ENCODE peak calls at places on chromosomes 5 and 9, in five cellular contexts. Q is GM23338, H is GM13976, P is GM10248, B is HFFc6. D is an unnamed sample.

GRCh38 chr5:95644351-95645042 is 2.1 kb upstream of the RFESD start:
- DNase-seq in H (peak; percentile 44), Q (peak; percentile 87), B (peak; percentile 43), P (peak; percentile 46), D (no peak)

GRCh38 chr5:179699640-179700298 is 1.0 kb downstream of the CANX start:
- DNase-seq in H (peak; percentile 51), P (peak; percentile 43), Q (peak; percentile 17), B (peak; percentile 32), D (no peak)

GRCh38 chr9:107175039-107175438 is 108.0 kb upstream of the RAD23B start:
- DNase-seq in P (no peak), H (no peak), Q (no peak), B (no peak), D (no peak)

GRCh38 chr9:124840300-124840833 is 12.9 kb upstream of the WDR38 start:
- DNase-seq in P (no peak), B (no peak), H (no peak), Q (peak; percentile 72), D (no peak)

GRCh38 chr5:174723979-174724483 is 351 bp upstream of the MSX2 start:
- DNase-seq in P (no peak), H (no peak), B (no peak), Q (peak; percentile 40), D (no peak)

GRCh38 chr9:126164796-126165525 is 161.7 kb upstream of the MVB12B start:
- DNase-seq in H (peak; percentile 4), B (no peak), P (no peak), Q (no peak), D (no peak)

GRCh38 chr9:116953271-116953670 is 266.2 kb downstream of the TRIM32 start:
- DNase-seq in Q (no peak), H (no peak), P (no peak), B (no peak), D (no peak)

GRCh38 chr9:133679466-133680051 is 43.4 kb downstream of the DBH start:
- DNase-seq in B (no peak), P (no peak), H (no peak), Q (no peak), D (no peak)

GRCh38 chr5:171646338-171647042 is 139.1 kb upstream of the SMIM23 start:
- DNase-seq in H (no peak), B (no peak), P (no peak), Q (no peak), D (no peak)

GRCh38 chr9:102405218-102405867 is 589.8 kb upstream of the CYLC2 start:
- DNase-seq in P (no peak), B (no peak), H (no peak), Q (no peak), D (no peak)

GRCh38 chr5:62572918-62573514 is 5.6 kb upstream of the LRRC70 start:
- DNase-seq in Q (no peak), B (no peak), H (no peak), P (no peak), D (no peak)

GRCh38 chr5:154276932-154277331 is 86.4 kb downstream of the GALNT10 start:
- DNase-seq in P (no peak), B (peak; percentile 85), H (no peak), Q (no peak), D (peak; percentile 94)

GRCh38 chr5:10607666-10608442 is 44.0 kb downstream of the ANKRD33B start:
- DNase-seq in H (peak; percentile 52), P (no peak), Q (peak; percentile 50), B (no peak), D (peak; percentile 51)

GRCh38 chr5:142871056-142871879 is 101.1 kb downstream of the ARHGAP26 start:
- DNase-seq in H (no peak), P (no peak), Q (no peak), B (no peak), D (no peak)

GRCh38 chr5:38598994-38599611 is 42.7 kb upstream of the LIFR start:
- DNase-seq in Q (no peak), B (peak; percentile 70), P (no peak), H (no peak), D (no peak)

GRCh38 chr9:135783540-135784245 is 81.7 kb downstream of the KCNT1 start:
- DNase-seq in Q (no peak), B (no peak), P (no peak), H (no peak), D (no peak)

GRCh38 chr9:126703330-126704156 is 89.8 kb downstream of the LMX1B start:
- DNase-seq in H (peak; percentile 22), Q (no peak), P (no peak), B (no peak), D (no peak)

GRCh38 chr9:96612105-96612965 is 7.3 kb downstream of the CDC14B start:
- DNase-seq in Q (peak; percentile 30), B (peak; percentile 93), H (no peak), P (no peak), D (peak; percentile 62)

DNA sequence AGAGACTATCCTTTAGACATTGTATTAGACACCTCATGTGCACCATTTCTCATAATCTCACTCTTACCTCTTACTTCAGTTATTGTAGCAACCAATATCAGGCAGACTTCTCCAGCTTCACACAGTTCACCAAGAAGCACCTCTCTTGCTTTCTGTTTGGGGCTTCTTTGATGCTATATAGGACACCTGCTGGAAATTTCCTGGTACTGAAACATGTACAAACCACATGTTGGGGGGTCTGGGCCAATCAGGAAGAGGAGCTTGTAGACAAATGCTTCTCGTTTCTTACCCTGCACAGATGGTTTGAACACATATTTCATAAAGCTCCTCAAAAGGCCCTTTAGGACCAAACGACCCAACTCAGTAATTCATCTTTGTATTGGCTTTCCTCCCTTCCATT is 212.1 kb downstream of the IZUMO3 start:
- DNase-seq in B (no peak), P (no peak), H (no peak), Q (peak; percentile 16), D (no peak)
- TF ChIP-seq CTCF in B (no peak), P (no peak), H (no peak), Q (peak; percentile 27), D (no peak)

GRCh38 chr5:58459276-58459859 is 518 bp downstream of the PLK2 start:
- DNase-seq in P (no peak), B (peak; percentile 30), Q (peak; percentile 68), H (no peak), D (no peak)

GRCh38 chr5:58460727-58461286 is 921 bp upstream of the PLK2 start:
- DNase-seq in B (peak; percentile 76), P (peak; percentile 81), Q (peak; percentile 93), H (peak; percentile 82), D (peak; percentile 61)

GRCh38 chr5:58459860-58460726 is at the start of gene PLK2:
- DNase-seq in B (peak; percentile 90), H (peak; percentile 85), Q (peak; percentile 76), P (peak; percentile 85), D (peak; percentile 91)

GRCh38 chr5:58462154-58462553 is 2.3 kb upstream of the PLK2 start:
- DNase-seq in B (no peak), Q (peak; percentile 28), H (no peak), P (no peak), D (no peak)

GRCh38 chr5:58462623-58463230 is 2.8 kb upstream of the PLK2 start:
- DNase-seq in Q (peak; percentile 60), P (peak; percentile 27), H (peak; percentile 38), B (peak; percentile 61), D (peak; percentile 22)
- TF ChIP-seq CTCF in Q (peak; percentile 76), P (peak; percentile 48), H (peak; percentile 51), B (peak; percentile 86), D (peak; percentile 44)

GRCh38 chr5:35436441-35437057 is 181.1 kb upstream of the SPEF2 start:
- DNase-seq in H (peak; percentile 11), B (peak; percentile 49), P (peak; percentile 13), Q (peak; percentile 52), D (peak; percentile 2)
- TF ChIP-seq CTCF in H (peak; percentile 38), B (peak; percentile 79), P (peak; percentile 32), Q (peak; percentile 72), D (peak; percentile 46)

DNA sequence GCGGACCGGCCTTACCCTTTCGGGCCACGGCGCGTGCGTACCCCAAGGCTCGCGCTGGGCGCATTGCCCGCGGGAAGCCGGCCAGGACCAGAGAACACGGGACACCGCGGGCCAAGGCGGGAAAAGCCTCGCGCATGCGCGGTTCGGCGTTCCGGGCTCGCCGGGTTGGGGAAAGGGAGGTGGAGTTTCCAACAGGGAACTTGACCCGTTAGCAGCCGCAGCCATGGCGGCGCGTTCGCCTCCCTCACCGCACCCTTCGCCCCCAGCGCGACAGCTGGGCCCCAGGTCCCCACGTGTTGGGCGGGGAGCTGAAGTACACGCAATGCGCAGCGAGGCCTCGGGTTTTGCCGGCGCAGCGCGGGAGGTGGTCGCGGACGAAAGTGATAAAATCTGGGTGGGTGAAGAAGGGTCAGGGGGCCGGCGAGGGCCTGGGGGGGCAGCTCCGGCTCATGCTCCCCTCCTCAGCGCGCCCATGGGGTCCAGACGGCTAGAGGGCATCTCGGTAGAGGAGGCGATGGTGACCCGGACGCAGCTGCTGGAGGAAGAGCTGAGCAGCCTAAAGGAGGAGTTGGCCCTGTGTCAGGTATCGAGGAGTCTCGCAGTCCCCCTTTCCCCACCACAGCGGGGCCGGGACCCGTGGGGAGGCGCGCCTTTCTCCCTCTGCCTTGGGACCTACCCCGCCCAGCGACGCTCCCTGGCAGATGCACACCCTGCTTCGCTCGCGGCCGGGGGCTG is at the start of gene CNTLN:
- DNase-seq in P (peak; percentile 80), B (peak; percentile 85), Q (peak; percentile 94), H (peak; percentile 52), D (peak; percentile 77)
- TF ChIP-seq CTCF in P (no peak), B (no peak), Q (no peak), H (no peak), D (no peak)

GRCh38 chr9:215631-216155 is 1.0 kb downstream of the DOCK8 start:
- DNase-seq in P (no peak), Q (no peak), H (no peak), B (no peak), D (no peak)

GRCh38 chr9:211557-211956 is 3.1 kb upstream of the DOCK8 start:
- DNase-seq in Q (no peak), H (no peak), B (no peak), P (no peak), D (no peak)

GRCh38 chr9:211036-211435 is 3.6 kb upstream of the DOCK8 start:
- DNase-seq in H (no peak), Q (no peak), P (no peak), B (no peak), D (no peak)

GRCh38 chr9:212265-212664 is 2.4 kb upstream of the DOCK8 start:
- DNase-seq in Q (no peak), P (no peak), H (no peak), B (no peak), D (no peak)

GRCh38 chr9:214488-215448 is at the start of gene DOCK8:
- DNase-seq in H (peak; percentile 86), P (peak; percentile 82), Q (peak; percentile 87), B (no peak), D (peak; percentile 1)
- TF ChIP-seq CTCF in H (peak; percentile 80), P (peak; percentile 72), Q (no peak), B (no peak), D (no peak)

DNA sequence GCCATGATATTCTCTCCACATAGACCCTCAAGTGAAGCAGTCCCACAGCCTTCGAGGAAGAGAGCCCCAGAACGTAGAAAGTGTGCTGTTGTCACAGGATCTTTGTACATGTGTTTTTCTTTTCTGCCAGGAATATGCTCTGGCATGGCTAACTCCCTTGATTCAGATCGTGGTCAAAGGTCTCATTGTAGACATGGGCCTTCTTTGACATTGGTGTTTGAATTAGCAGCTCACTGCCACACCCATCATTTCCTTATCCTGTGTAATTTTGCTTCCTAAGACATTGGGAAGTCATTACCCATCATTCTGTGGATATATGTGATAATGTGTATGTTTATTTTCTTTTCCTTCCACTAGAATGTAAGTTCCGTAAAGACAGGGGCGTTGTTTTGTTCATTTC is 25.5 kb downstream of the MTRR start:
- DNase-seq in P (no peak), Q (no peak), H (no peak), B (no peak), D (no peak)
- TF ChIP-seq CTCF in P (no peak), Q (no peak), H (no peak), B (no peak), D (no peak)

D was measured in AG09319.